ENCODE peak calls at places on chromosomes 12 and 14, in eight cellular contexts. L, F, A, J, X, Y, O and H are unnamed samples.

GRCh38 chr12:52231305-52232232 is 1.5 kb upstream of the KRT7 start:
- DNase-seq in L (no peak), F (no peak), A (no peak), J (no peak), X (no peak), Y (no peak), O (no peak), H (no peak)

GRCh38 chr14:70641548-70642312 is at the start of gene TTC9:
- DNase-seq in L (peak), F (no peak), A (no peak), J (no peak), X (no peak), Y (no peak), O (no peak), H (peak)

GRCh38 chr14:105627701-105628100 is 101.3 kb downstream of the TMEM121 start:
- DNase-seq in L (no peak), F (no peak), A (no peak), J (no peak), X (no peak), Y (no peak), O (no peak), H (no peak)

GRCh38 chr14:91153360-91153759 is 39.5 kb downstream of the DGLUCY start:
- DNase-seq in L (no peak), F (no peak), A (no peak), J (no peak), X (no peak), Y (no peak), O (no peak), H (no peak)

GRCh38 chr12:2259368-2259767 is 206.6 kb downstream of the CACNA1C start:
- DNase-seq in L (no peak), F (no peak), A (no peak), J (no peak), X (no peak), Y (no peak), O (no peak), H (no peak)

GRCh38 chr12:110245278-110245868 is 35.7 kb upstream of the ATP2A2 start:
- DNase-seq in L (peak), F (no peak), A (no peak), J (peak), X (no peak), Y (no peak), O (peak), H (no peak)

GRCh38 chr12:29430699-29431044 is 49.7 kb upstream of the ERGIC2 start:
- DNase-seq in L (no peak), F (no peak), A (no peak), J (no peak), X (no peak), Y (no peak), O (no peak), H (no peak)

GRCh38 chr14:63781686-63782085 is 53.8 kb upstream of the SGPP1 start:
- DNase-seq in L (no peak), F (no peak), A (no peak), J (no peak), X (no peak), Y (no peak), O (no peak), H (no peak)

GRCh38 chr14:92490239-92490959 is 23.2 kb upstream of the RIN3 start:
- DNase-seq in L (no peak), F (no peak), A (no peak), J (no peak), X (no peak), Y (no peak), O (no peak), H (no peak)

GRCh38 chr14:35292770-35293561 is 784 bp downstream of the PSMA6 start:
- DNase-seq in L (no peak), F (no peak), A (no peak), J (no peak), X (no peak), Y (peak), O (no peak), H (no peak)

GRCh38 chr14:40920380-40920779 is 686.3 kb upstream of the LRFN5 start:
- DNase-seq in L (no peak), F (no peak), A (no peak), J (no peak), X (no peak), Y (no peak), O (no peak), H (no peak)

GRCh38 chr12:48331389-48331788 is 19.3 kb downstream of the ZNF641 start:
- DNase-seq in L (no peak), F (no peak), A (no peak), J (no peak), X (no peak), Y (no peak), O (no peak), H (no peak)